ENCODE peak calls at places on chromosomes 1 and 21, in seven cellular contexts. Q is hippocampal formation; L is stimulated activated naive CD4-positive, alpha-beta T cell; P is stimulated activated CD4-positive, alpha-beta T cell treated with anti-CD3 and anti-CD28 coated beads, Interleukin-2, amount 100 ng/mL, for 48 hours; Z is GM12865; C is EH; W is lower leg skin. O is an unnamed sample.

GRCh38 chr1:21490774-21491482 is 18.3 kb upstream of the ALPL start:
- DNase-seq in Q (no peak), L (no peak), P (peak), Z (peak), C (peak), W (peak), O (no peak)

GRCh38 chr1:119071321-119071720 is 69.1 kb downstream of the WARS2 start:
- DNase-seq in Q (no peak), L (no peak), P (no peak), Z (no peak), C (no peak), W (no peak), O (no peak)

GRCh38 chr1:57362480-57362879 is 61.4 kb downstream of the DAB1 start:
- DNase-seq in Q (no peak), L (no peak), P (no peak), Z (no peak), C (no peak), W (no peak), O (no peak)

GRCh38 chr1:207844374-207844773 is 66.6 kb downstream of the CD34 start:
- DNase-seq in Q (no peak), L (no peak), P (no peak), Z (no peak), C (no peak), W (peak), O (no peak)

GRCh38 chr1:170175032-170175431 is 29.3 kb downstream of the NTMT2 start:
- DNase-seq in Q (no peak), L (no peak), P (no peak), Z (no peak), C (no peak), W (no peak), O (no peak)

GRCh38 chr1:186155594-186155993 is 219.5 kb downstream of the TPR start:
- DNase-seq in Q (no peak), L (no peak), P (no peak), Z (peak), C (peak), W (no peak), O (no peak)

GRCh38 chr1:76501576-76502219 is 365.6 kb upstream of the ST6GALNAC5 start:
- DNase-seq in Q (no peak), L (peak), P (no peak), Z (no peak), C (no peak), W (no peak), O (no peak)

GRCh38 chr1:67532452-67533216 is 102.4 kb upstream of the SERBP1 start:
- DNase-seq in Q (no peak), L (no peak), P (no peak), Z (peak), C (peak), W (no peak), O (no peak)

GRCh38 chr1:246492611-246493245 is 14.4 kb downstream of the SMYD3 start:
- DNase-seq in Q (peak), L (no peak), P (peak), Z (peak), C (peak), W (no peak), O (no peak)

GRCh38 chr1:99181892-99182291 is 82.4 kb upstream of the PLPPR4 start:
- DNase-seq in Q (no peak), L (no peak), P (no peak), Z (no peak), C (peak), W (no peak), O (no peak)

GRCh38 chr1:227762231-227762911 is 27.1 kb downstream of the SNAP47 start:
- DNase-seq in Q (peak), L (peak), P (peak), Z (peak), C (peak), W (peak), O (peak)

GRCh38 chr21:45824546-45825208 is 156.9 kb upstream of the COL6A1 start:
- DNase-seq in Q (no peak), L (no peak), P (no peak), Z (no peak), C (no peak), W (peak), O (no peak)

GRCh38 chr1:162708286-162708685 is 76.0 kb downstream of the DDR2 start:
- DNase-seq in Q (no peak), L (no peak), P (no peak), Z (no peak), C (no peak), W (no peak), O (no peak)

GRCh38 chr1:40890771-40891170 is 28.6 kb upstream of the CITED4 start:
- DNase-seq in Q (no peak), L (no peak), P (no peak), Z (no peak), C (no peak), W (no peak), O (no peak)

GRCh38 chr1:29670752-29671151 is 434.4 kb downstream of the PTPRU start:
- DNase-seq in Q (no peak), L (no peak), P (no peak), Z (no peak), C (no peak), W (peak), O (no peak)

GRCh38 chr1:111656093-111657017 is 36.8 kb downstream of the RAP1A start:
- DNase-seq in Q (peak), L (no peak), P (no peak), Z (peak), C (peak), W (no peak), O (peak)

GRCh38 chr21:31609081-31609480 is 50.4 kb upstream of the SOD1 start:
- DNase-seq in Q (no peak), L (no peak), P (no peak), Z (no peak), C (no peak), W (no peak), O (no peak)

GRCh38 chr1:240491796-240492195 is 120.2 kb downstream of the GREM2 start:
- DNase-seq in Q (no peak), L (no peak), P (no peak), Z (no peak), C (no peak), W (no peak), O (no peak)

GRCh38 chr21:36337099-36337509 is 17.1 kb downstream of the MORC3 start:
- DNase-seq in Q (no peak), L (no peak), P (no peak), Z (no peak), C (peak), W (no peak), O (no peak)

GRCh38 chr1:178594133-178594532 is 81.2 kb downstream of the TEX35 start:
- DNase-seq in Q (no peak), L (no peak), P (no peak), Z (no peak), C (no peak), W (no peak), O (no peak)

GRCh38 chr1:109639841-109640184 is 16.1 kb upstream of the GSTM4 start:
- DNase-seq in Q (no peak), L (no peak), P (no peak), Z (no peak), C (no peak), W (no peak), O (no peak)

GRCh38 chr1:14142397-14143095 is 442.6 kb downstream of the PRDM2 start:
- DNase-seq in Q (no peak), L (no peak), P (no peak), Z (no peak), C (no peak), W (no peak), O (no peak)

GRCh38 chr21:34885636-34886553 is 163.2 kb downstream of the RUNX1 start:
- DNase-seq in Q (no peak), L (peak), P (no peak), Z (no peak), C (peak), W (no peak), O (no peak)

GRCh38 chr1:23592209-23592905 is 33.1 kb upstream of the ID3 start:
- DNase-seq in Q (no peak), L (no peak), P (no peak), Z (peak), C (peak), W (no peak), O (no peak)

O was measured in effector memory CD4-positive, alpha-beta T cell.